ENCODE peak calls at places on chromosomes 12 and 14, in nine cellular contexts. E is esophagus squamous epithelium; M is mesenchymal stem cell; V is effector memory CD4-positive, alpha-beta T cell; R is pancreas; U is heart left ventricle; T is tibial artery; N is A549; G is H7. Q is an unnamed sample.

GRCh38 chr14:79436325-79436724 is 775.0 kb downstream of the DIO2 start:
- DNase-seq in E (no peak), M (no peak), V (no peak), R (no peak), U (no peak), T (no peak), N (no peak), G (no peak), Q (no peak)

GRCh38 chr12:41288188-41288811 is 100.2 kb downstream of the PDZRN4 start:
- DNase-seq in E (no peak), M (no peak), V (no peak), R (no peak), U (no peak), T (no peak), N (no peak), G (no peak), Q (no peak)

GRCh38 chr14:54651018-54651351 is 84.1 kb downstream of the SAMD4A start:
- DNase-seq in E (no peak), M (peak), V (no peak), R (no peak), U (no peak), T (no peak), N (peak), G (no peak), Q (peak)

GRCh38 chr14:100783630-100784321 is 42.1 kb upstream of the MEG3 start:
- DNase-seq in E (no peak), M (no peak), V (no peak), R (no peak), U (peak), T (peak), N (no peak), G (no peak), Q (no peak)

GRCh38 chr12:130053641-130054040 is 108.6 kb upstream of the FZD10 start:
- DNase-seq in E (no peak), M (no peak), V (no peak), R (no peak), U (no peak), T (no peak), N (peak), G (peak), Q (no peak)

GRCh38 chr12:68930178-68930577 is 2.8 kb downstream of the CPM start:
- DNase-seq in E (no peak), M (no peak), V (no peak), R (no peak), U (no peak), T (no peak), N (no peak), G (no peak), Q (no peak)

GRCh38 chr12:43058616-43059015 is 469.1 kb upstream of the PRICKLE1 start:
- DNase-seq in E (no peak), M (no peak), V (no peak), R (no peak), U (no peak), T (no peak), N (no peak), G (no peak), Q (no peak)

GRCh38 chr14:99972748-99973466 is 92.3 kb upstream of the EVL start:
- DNase-seq in E (no peak), M (no peak), V (no peak), R (no peak), U (no peak), T (no peak), N (no peak), G (no peak), Q (no peak)

GRCh38 chr12:77925536-77926108 is 94.9 kb downstream of the NAV3 start:
- DNase-seq in E (no peak), M (peak), V (no peak), R (peak), U (peak), T (peak), N (peak), G (peak), Q (peak)

GRCh38 chr14:59303216-59303615 is 114.7 kb downstream of the DAAM1 start:
- DNase-seq in E (no peak), M (no peak), V (no peak), R (no peak), U (no peak), T (no peak), N (no peak), G (no peak), Q (peak)

GRCh38 chr12:87813476-87814234 is 215.5 kb downstream of the C12orf50 start:
- DNase-seq in E (no peak), M (peak), V (no peak), R (no peak), U (no peak), T (no peak), N (peak), G (no peak), Q (peak)

GRCh38 chr12:57452937-57453509 is 2.1 kb upstream of the INHBE start:
- DNase-seq in E (no peak), M (peak), V (no peak), R (peak), U (peak), T (peak), N (peak), G (peak), Q (peak)

GRCh38 chr14:31206536-31207286 is 882 bp downstream of the HECTD1 start:
- DNase-seq in E (no peak), M (no peak), V (peak), R (peak), U (peak), T (peak), N (peak), G (peak), Q (no peak)

GRCh38 chr12:115338566-115339294 is 654.8 kb upstream of the TBX3 start:
- DNase-seq in E (no peak), M (peak), V (no peak), R (no peak), U (no peak), T (no peak), N (no peak), G (no peak), Q (no peak)

GRCh38 chr14:38548091-38548490 is 292.2 kb upstream of the CLEC14A start:
- DNase-seq in E (no peak), M (no peak), V (no peak), R (no peak), U (no peak), T (no peak), N (no peak), G (no peak), Q (no peak)

GRCh38 chr12:113445544-113446176 is 23.5 kb downstream of the SDSL start:
- DNase-seq in E (no peak), M (no peak), V (no peak), R (no peak), U (no peak), T (no peak), N (no peak), G (no peak), Q (no peak)

GRCh38 chr12:105766029-105766428 is 372.7 kb downstream of the NUAK1 start:
- DNase-seq in E (no peak), M (no peak), V (no peak), R (no peak), U (no peak), T (no peak), N (no peak), G (no peak), Q (no peak)

GRCh38 chr12:119202121-119202527 is 23.4 kb downstream of the HSPB8 start:
- DNase-seq in E (no peak), M (no peak), V (no peak), R (no peak), U (no peak), T (no peak), N (no peak), G (peak), Q (no peak)

GRCh38 chr12:24414421-24414820 is 465.0 kb upstream of the SOX5 start:
- DNase-seq in E (no peak), M (no peak), V (no peak), R (no peak), U (no peak), T (no peak), N (no peak), G (no peak), Q (peak)

GRCh38 chr14:101001311-101002069 is 98.0 kb upstream of the RTL1 start:
- DNase-seq in E (no peak), M (no peak), V (no peak), R (no peak), U (no peak), T (peak), N (no peak), G (no peak), Q (peak)

GRCh38 chr12:45577844-45578399 is 151.6 kb upstream of the ARID2 start:
- DNase-seq in E (no peak), M (no peak), V (no peak), R (no peak), U (no peak), T (no peak), N (no peak), G (no peak), Q (no peak)

GRCh38 chr12:101021911-101022388 is 188.1 kb downstream of the SLC5A8 start:
- DNase-seq in E (no peak), M (peak), V (no peak), R (no peak), U (no peak), T (no peak), N (peak), G (no peak), Q (peak)

GRCh38 chr12:77232045-77232444 is 166.7 kb upstream of the E2F7 start:
- DNase-seq in E (no peak), M (peak), V (no peak), R (no peak), U (no peak), T (no peak), N (no peak), G (no peak), Q (peak)

GRCh38 chr12:95648990-95649791 is 97.9 kb upstream of the USP44 start:
- DNase-seq in E (no peak), M (no peak), V (no peak), R (no peak), U (no peak), T (peak), N (peak), G (no peak), Q (peak)

GRCh38 chr12:128323115-128323514 is 56.1 kb downstream of the TMEM132C start:
- DNase-seq in E (no peak), M (no peak), V (no peak), R (no peak), U (no peak), T (no peak), N (no peak), G (no peak), Q (no peak)

GRCh38 chr12:68871899-68872298 is 61.1 kb downstream of the CPM start:
- DNase-seq in E (no peak), M (no peak), V (no peak), R (no peak), U (no peak), T (no peak), N (peak), G (peak), Q (peak)

GRCh38 chr12:122079038-122079531 is 529 bp downstream of the MLXIP start:
- DNase-seq in E (no peak), M (no peak), V (no peak), R (peak), U (no peak), T (peak), N (peak), G (peak), Q (no peak)

GRCh38 chr14:78705989-78706388 is 535.8 kb downstream of the NRXN3 start:
- DNase-seq in E (no peak), M (no peak), V (no peak), R (no peak), U (no peak), T (no peak), N (no peak), G (no peak), Q (no peak)

GRCh38 chr14:101867854-101868253 is 96.5 kb upstream of the DYNC1H1 start:
- DNase-seq in E (no peak), M (no peak), V (no peak), R (no peak), U (no peak), T (no peak), N (no peak), G (no peak), Q (no peak)

GRCh38 chr14:77882098-77882497 is 82.2 kb downstream of the ADCK1 start:
- DNase-seq in E (no peak), M (peak), V (no peak), R (peak), U (peak), T (no peak), N (peak), G (no peak), Q (no peak)

GRCh38 chr12:47034661-47035060 is 44.8 kb upstream of the PCED1B start:
- DNase-seq in E (no peak), M (no peak), V (no peak), R (no peak), U (no peak), T (no peak), N (peak), G (no peak), Q (peak)

GRCh38 chr12:4106617-4107016 is 166.9 kb upstream of the CCND2 start:
- DNase-seq in E (no peak), M (no peak), V (no peak), R (no peak), U (no peak), T (no peak), N (no peak), G (no peak), Q (no peak)

GRCh38 chr12:93624595-93625294 is 52.3 kb downstream of the SOCS2 start:
- DNase-seq in E (no peak), M (peak), V (no peak), R (no peak), U (no peak), T (no peak), N (peak), G (no peak), Q (peak)

GRCh38 chr14:22822017-22822618 is 6.9 kb upstream of the SLC7A7 start:
- DNase-seq in E (no peak), M (no peak), V (no peak), R (peak), U (no peak), T (no peak), N (no peak), G (peak), Q (no peak)
- H3K4me3 ChIP-seq in E (peak), M (peak), V (no peak), R (peak), U (peak), T (peak), N (no peak), G (peak), Q (peak)

DNA sequence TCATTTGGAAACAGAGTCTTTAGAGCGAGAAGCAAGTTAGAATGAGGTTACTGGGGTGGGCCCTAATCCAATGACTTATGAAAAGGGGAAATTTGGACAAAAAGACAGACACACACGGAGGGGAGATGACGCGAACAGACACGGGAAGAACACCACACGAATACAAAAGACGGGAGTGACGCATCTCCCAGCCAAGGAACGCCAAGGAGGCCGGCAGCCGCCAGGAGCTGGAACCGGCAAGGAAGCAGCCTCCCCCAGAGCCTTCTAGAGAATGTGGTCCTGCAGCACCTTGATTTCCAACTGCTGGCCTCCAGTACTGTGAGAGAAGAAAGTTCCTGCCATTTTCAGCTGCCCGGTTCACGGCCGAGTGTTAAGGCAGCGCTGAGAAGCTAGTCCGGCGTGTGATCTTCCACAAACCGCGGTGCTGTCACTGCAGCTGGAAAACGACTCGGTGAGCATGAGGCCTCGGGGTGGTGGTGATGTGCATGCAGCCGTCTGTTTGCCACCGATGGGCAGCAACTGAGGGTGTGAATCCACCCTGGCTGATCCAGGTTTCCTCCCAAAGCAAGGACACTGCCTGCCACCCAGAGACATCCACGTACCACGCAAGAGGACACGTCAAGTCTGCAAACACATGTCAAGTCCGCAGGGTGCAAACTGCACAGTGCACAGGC is 124.5 kb downstream of the NCOR2 start:
- DNase-seq in E (no peak), M (no peak), V (no peak), R (peak), U (no peak), T (no peak), N (no peak), G (no peak), Q (no peak)
- H3K4me3 ChIP-seq in E (no peak), M (no peak), V (no peak), R (no peak), U (no peak), T (no peak), N (no peak), G (no peak), Q (no peak)

GRCh38 chr12:109718390-109718789 is 4.8 kb downstream of the FAM222A start:
- DNase-seq in E (no peak), M (peak), V (no peak), R (no peak), U (no peak), T (no peak), N (no peak), G (peak), Q (no peak)

GRCh38 chr12:109720856-109721189 is 7.2 kb downstream of the FAM222A start:
- DNase-seq in E (no peak), M (no peak), V (no peak), R (no peak), U (no peak), T (no peak), N (no peak), G (no peak), Q (no peak)

GRCh38 chr12:109717390-109718357 is 4.0 kb downstream of the FAM222A start:
- DNase-seq in E (no peak), M (peak), V (no peak), R (no peak), U (no peak), T (no peak), N (no peak), G (no peak), Q (no peak)

GRCh38 chr12:109720152-109720855 is 6.7 kb downstream of the FAM222A start:
- DNase-seq in E (no peak), M (no peak), V (no peak), R (no peak), U (peak), T (no peak), N (no peak), G (no peak), Q (no peak)

DNA sequence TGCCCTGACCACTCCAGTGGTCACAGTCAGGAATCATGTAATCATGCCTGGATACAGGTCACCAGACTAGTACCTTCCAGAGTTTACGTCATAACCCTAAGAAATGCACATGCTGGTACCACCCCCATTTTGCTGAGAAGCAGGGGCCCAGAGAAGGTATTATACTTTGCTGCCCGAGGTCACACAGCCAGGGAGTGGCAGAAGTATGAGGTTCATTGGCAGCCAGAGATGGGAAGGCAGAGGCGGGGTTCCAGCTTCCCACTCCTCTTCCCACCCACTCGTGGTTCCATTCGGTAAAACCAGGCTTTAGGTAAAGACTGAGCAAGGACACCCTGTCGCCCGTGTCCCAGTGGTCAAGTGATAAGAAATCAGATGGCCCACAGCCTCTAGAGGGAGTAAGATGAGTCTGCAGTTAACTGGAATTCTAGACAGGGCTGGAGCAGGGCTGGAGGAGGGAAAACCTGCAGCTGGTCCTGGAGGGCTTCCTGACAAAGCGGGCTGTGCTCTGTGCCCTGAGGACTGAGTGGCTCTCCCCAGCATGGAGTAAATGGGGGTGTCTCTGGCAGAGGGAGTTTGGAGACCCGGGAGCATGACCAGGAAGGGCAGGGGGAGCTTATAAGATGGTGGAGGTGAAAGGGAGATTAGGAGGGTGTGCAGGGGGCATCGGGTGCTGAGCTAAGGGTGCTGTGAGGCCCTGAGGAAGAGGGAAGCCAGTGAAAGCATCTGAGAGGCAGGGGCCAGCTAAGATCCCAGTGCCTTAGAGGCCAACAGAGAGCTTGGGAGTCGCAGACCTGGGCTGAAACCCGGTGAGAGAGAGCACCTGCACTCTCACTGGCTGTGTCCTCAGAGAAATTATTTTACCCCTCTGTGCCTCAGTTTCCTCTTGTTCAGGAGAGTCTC is 5.7 kb downstream of the FAM222A start:
- DNase-seq in E (no peak), M (peak), V (no peak), R (no peak), U (no peak), T (no peak), N (peak), G (peak), Q (peak)
- H3K4me3 ChIP-seq in E (no peak), M (no peak), V (no peak), R (no peak), U (no peak), T (no peak), N (no peak), G (no peak), Q (no peak)

GRCh38 chr14:61512508-61512907 is 182.8 kb upstream of the HIF1A start:
- DNase-seq in E (no peak), M (peak), V (no peak), R (no peak), U (no peak), T (no peak), N (no peak), G (no peak), Q (peak)
- H3K4me3 ChIP-seq in E (no peak), M (peak), V (no peak), R (no peak), U (no peak), T (no peak), N (no peak), G (no peak), Q (no peak)

GRCh38 chr14:104967144-104967413 is 11.1 kb downstream of the AHNAK2 start:
- DNase-seq in E (no peak), M (no peak), V (no peak), R (no peak), U (peak), T (no peak), N (no peak), G (no peak), Q (no peak)

GRCh38 chr14:104968153-104968527 is 10.0 kb downstream of the AHNAK2 start:
- DNase-seq in E (no peak), M (peak), V (no peak), R (peak), U (peak), T (peak), N (peak), G (peak), Q (peak)

GRCh38 chr14:104965561-104966231 is 12.5 kb downstream of the AHNAK2 start:
- DNase-seq in E (no peak), M (no peak), V (no peak), R (peak), U (peak), T (peak), N (no peak), G (no peak), Q (no peak)

GRCh38 chr14:104967414-104968152 is 10.6 kb downstream of the AHNAK2 start:
- DNase-seq in E (no peak), M (peak), V (no peak), R (peak), U (peak), T (peak), N (peak), G (peak), Q (peak)

GRCh38 chr14:104966261-104967143 is 11.7 kb downstream of the AHNAK2 start:
- DNase-seq in E (no peak), M (no peak), V (no peak), R (peak), U (peak), T (peak), N (no peak), G (no peak), Q (no peak)
- H3K4me3 ChIP-seq in E (peak), M (peak), V (no peak), R (no peak), U (no peak), T (peak), N (no peak), G (no peak), Q (no peak)